ENCODE peak calls at places on chromosomes 7 and 10, in nine cellular contexts. M is hepatocyte, Z is HCT116, Y is OCI-LY7, F is MM.1S, O is PC-9, A is PC-3, P is Karpas-422, W is GM23248. E is an unnamed sample.

GRCh38 chr10:78215645-78216044 is 182.0 kb downstream of the RPS24 start:
- DNase-seq in Y (no peak), P (no peak), M (peak; percentile 81), Z (no peak), W (peak; percentile 89), F (no peak), O (no peak), A (no peak), E (no peak)

GRCh38 chr7:128915841-128916642 is 5.5 kb upstream of the KCP start:
- DNase-seq in Z (no peak), M (no peak), O (no peak), W (no peak), Y (no peak), P (no peak), F (no peak), A (no peak), E (peak; percentile 62)

GRCh38 chr7:7151285-7151684 is 31.1 kb upstream of the C1GALT1 start:
- DNase-seq in F (no peak), Y (no peak), A (no peak), M (no peak), Z (no peak), O (no peak), W (no peak), P (no peak), E (no peak)

GRCh38 chr10:2225609-2226008 is 488.3 kb upstream of the ADARB2 start:
- DNase-seq in M (no peak), P (no peak), F (no peak), Z (no peak), O (no peak), A (no peak), W (no peak), Y (no peak), E (no peak)

GRCh38 chr10:30170814-30171213 is 111.4 kb upstream of the JCAD start:
- DNase-seq in W (peak; percentile 77), Z (no peak), F (no peak), M (no peak), P (no peak), A (peak; percentile 55), O (no peak), Y (no peak), E (no peak)

GRCh38 chr7:138161600-138162081 is 85.4 kb downstream of the AKR1D1 start:
- DNase-seq in O (peak; percentile 78), W (peak; percentile 94), Y (peak; percentile 93), P (peak; percentile 96), M (peak; percentile 97), A (peak; percentile 90), Z (peak; percentile 85), F (peak; percentile 96), E (peak; percentile 99)

GRCh38 chr10:93386496-93387369 is 95.4 kb downstream of the MYOF start:
- DNase-seq in A (no peak), W (peak; percentile 74), O (no peak), F (peak; percentile 18), M (no peak), P (peak; percentile 41), Z (no peak), Y (no peak), E (no peak)

GRCh38 chr7:52944916-52945315 is 90.5 kb upstream of the POM121L12 start:
- DNase-seq in A (peak; percentile 15), O (no peak), P (no peak), F (no peak), Z (no peak), M (no peak), Y (no peak), W (no peak), E (no peak)

GRCh38 chr7:27689045-27689877 is 26.6 kb upstream of the HIBADH start:
- DNase-seq in A (peak; percentile 67), Z (no peak), Y (peak; percentile 78), W (peak; percentile 26), M (peak; percentile 45), F (peak; percentile 10), O (peak; percentile 49), P (peak; percentile 83), E (peak; percentile 82)

GRCh38 chr10:60425392-60426110 is 35.9 kb upstream of the ANK3 start:
- DNase-seq in A (peak; percentile 95), Y (no peak), M (no peak), W (peak; percentile 68), O (no peak), Z (no peak), P (no peak), F (no peak), E (no peak)

GRCh38 chr7:90552521-90552920 is 43.6 kb upstream of the CDK14 start:
- DNase-seq in F (no peak), A (peak; percentile 61), O (no peak), W (peak; percentile 38), Z (no peak), P (peak; percentile 71), M (no peak), Y (peak; percentile 14), E (no peak)

DNA sequence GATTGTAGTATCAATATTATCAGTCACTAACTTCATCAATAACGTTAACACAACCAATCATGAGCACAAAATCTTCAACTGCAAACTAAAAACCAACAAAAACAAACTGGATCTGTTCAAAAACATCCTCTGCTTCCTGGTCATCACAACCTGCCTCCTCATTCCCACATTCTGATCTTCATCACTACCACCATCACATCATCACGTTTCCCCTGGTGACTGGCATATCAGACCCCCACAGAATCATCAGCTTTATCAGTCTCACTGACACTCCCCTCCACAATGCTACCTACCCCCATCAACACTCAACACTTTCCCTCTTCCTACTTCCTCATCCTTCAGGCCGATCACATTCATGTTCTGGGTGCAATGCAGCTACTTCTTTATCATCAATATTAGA is 11.4 kb downstream of the XPNPEP1 start:
- DNase-seq in A (no peak), O (no peak), P (no peak), F (no peak), Y (no peak), Z (no peak), W (no peak), M (no peak), E (no peak)
- H3K4me3 ChIP-seq in A (no peak overlapping the region), O (no peak overlapping the region), P (peak overlapping the region; percentile 57), F (no peak overlapping the region), Y (peak overlapping the region; percentile 58), Z (no peak overlapping the region), W (no peak overlapping the region), M (no peak overlapping the region), E (no peak overlapping the region)

DNA sequence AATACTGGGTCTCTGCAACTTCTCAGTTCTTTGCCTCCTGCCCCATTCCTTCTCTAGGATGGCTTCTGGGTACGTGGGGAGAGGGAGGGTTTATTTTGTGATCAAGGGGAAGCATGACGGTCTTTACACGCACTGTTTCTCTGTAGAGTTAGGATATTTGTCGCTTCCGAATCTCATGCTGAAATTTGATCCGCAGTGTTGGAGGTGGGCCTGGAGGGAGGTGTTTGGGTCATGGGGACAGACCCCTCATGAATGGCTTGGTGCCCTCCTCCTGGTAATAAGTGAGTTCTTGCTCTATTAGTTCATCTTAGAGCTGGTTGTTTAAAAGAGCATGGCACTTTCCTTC is 311.2 kb downstream of the GALNT17 start:
- DNase-seq in O (no peak), P (no peak), F (no peak), A (no peak), M (no peak), Z (no peak), Y (no peak), W (no peak), E (peak; percentile 10)
- H3K9me2 ChIP-seq in O (no peaks in the 10 kb centered on the region), P (no peaks in the 10 kb centered on the region), F (no peaks in the 10 kb centered on the region), A (no peaks in the 10 kb centered on the region), M (no peaks in the 10 kb centered on the region), Z (no peaks in the 10 kb centered on the region), Y (no peaks in the 10 kb centered on the region), W (no peaks in the 10 kb centered on the region), E (no peaks in the 10 kb centered on the region)

DNA sequence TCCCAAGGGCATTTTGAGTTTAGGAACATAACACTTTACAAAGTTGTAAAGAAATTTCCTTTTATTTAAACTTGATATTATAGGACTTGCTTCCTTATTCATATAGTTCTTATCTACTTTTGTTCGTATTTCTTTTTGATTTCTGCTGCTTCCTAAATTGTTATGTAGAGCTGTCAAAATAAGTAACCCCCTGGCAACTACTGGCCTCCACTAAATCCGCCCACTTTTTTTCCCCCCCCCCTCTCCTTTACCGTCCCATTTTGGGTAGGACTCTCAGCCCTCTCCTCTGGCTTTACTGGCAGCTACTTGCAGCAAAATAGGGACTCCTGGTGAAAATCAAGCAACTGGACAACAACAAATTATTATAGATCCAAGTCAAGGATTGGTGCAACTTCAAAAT is 1.1 kb downstream of the SP4 start:
- DNase-seq in O (no peak), F (no peak), M (no peak), W (no peak), P (peak; percentile 57), A (no peak), Z (no peak), Y (no peak), E (no peak)
- H3K4me3 ChIP-seq in O (peak overlapping the region; percentile 83), F (peak overlapping the region; percentile 86), M (peak overlapping the region; percentile 33), W (peak overlapping the region; percentile 97), P (peak overlapping the region; percentile 70), A (peak overlapping the region; percentile 74), Z (peak overlapping the region; percentile 54), Y (peak overlapping the region; percentile 88), E (peak overlapping the region; percentile 91)

GRCh38 chr10:25015927-25016348 is at the start of gene ENKUR:
- DNase-seq in P (peak; percentile 43), O (peak; percentile 90), Z (peak; percentile 90), W (peak; percentile 92), F (peak; percentile 92), Y (peak; percentile 92), A (peak; percentile 86), M (peak; percentile 94), E (peak; percentile 93)
- H3K9me2 ChIP-seq in P (no peaks in the 10 kb centered on the region), O (no peaks in the 10 kb centered on the region), Z (no peaks in the 10 kb centered on the region), W (no peaks in the 10 kb centered on the region), F (no peaks in the 10 kb centered on the region), Y (no peaks in the 10 kb centered on the region), A (no peaks in the 10 kb centered on the region), M (no peaks in the 10 kb centered on the region), E (no peaks in the 10 kb centered on the region)

GRCh38 chr7:92634924-92635519 is 44.8 kb upstream of the FAM133B start:
- DNase-seq in F (peak; percentile 17), W (peak; percentile 84), A (peak; percentile 70), M (peak; percentile 41), Z (peak; percentile 39), O (peak; percentile 54), P (no peak), Y (no peak), E (no peak)
- H3K4me3 ChIP-seq in F (no peak overlapping the region), W (peak overlapping the region; percentile 38), A (no peak overlapping the region), M (no peak overlapping the region), Z (peak overlapping the region; percentile 3), O (no peak overlapping the region), P (no peak overlapping the region), Y (no peak overlapping the region), E (no peak overlapping the region)

GRCh38 chr7:10977113-10977512 is 3.4 kb downstream of the PHF14 start:
- DNase-seq in A (no peak), M (no peak), Y (no peak), O (no peak), Z (no peak), P (no peak), W (no peak), F (no peak), E (no peak)

GRCh38 chr7:10981317-10981716 is 7.6 kb downstream of the PHF14 start:
- DNase-seq in M (no peak), W (no peak), F (no peak), Z (no peak), O (no peak), A (no peak), P (no peak), Y (no peak), E (no peak)
- H3K9me2 ChIP-seq in M (no peaks in the 10 kb centered on the region), W (peaks cover 3% of the 10 kb centered on the region), F (no peaks in the 10 kb centered on the region), Z (no peaks in the 10 kb centered on the region), O (no peaks in the 10 kb centered on the region), A (no peaks in the 10 kb centered on the region), P (no peaks in the 10 kb centered on the region), Y (no peaks in the 10 kb centered on the region), E (no peaks in the 10 kb centered on the region)

DNA sequence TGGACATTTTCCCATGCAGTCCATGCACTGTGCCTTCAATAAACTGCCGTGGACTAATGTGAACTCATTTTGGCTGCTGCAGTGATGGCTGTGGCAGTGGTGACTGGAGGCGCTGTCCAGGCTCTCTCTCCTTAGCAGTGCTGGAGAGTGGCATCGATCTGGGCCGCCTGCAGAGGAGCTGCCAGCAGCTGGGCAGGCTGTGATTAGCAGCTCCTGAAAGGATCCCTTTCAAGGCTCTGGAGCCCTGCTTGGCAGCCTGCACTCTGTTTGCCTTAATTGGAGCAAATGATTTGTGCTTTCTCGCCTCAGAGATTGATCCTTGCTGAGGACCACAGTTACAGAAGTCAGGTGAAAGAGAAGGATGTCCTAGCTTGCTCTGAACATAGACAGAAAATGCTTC is 130.1 kb upstream of the VWC2 start:
- DNase-seq in Z (no peak), F (no peak), P (peak; percentile 29), W (no peak), O (no peak), M (no peak), A (no peak), Y (no peak), E (no peak)
- H3K4me3 ChIP-seq in Z (no peak overlapping the region), F (no peak overlapping the region), P (no peak overlapping the region), W (no peak overlapping the region), O (no peak overlapping the region), M (no peak overlapping the region), A (no peak overlapping the region), Y (no peak overlapping the region), E (no peak overlapping the region)

E was measured in GM23338.